ENCODE peak calls at places on chromosome 22, in ten cellular contexts. W is naive thymus-derived CD4-positive, alpha-beta T cell; G is H9; M is heart right ventricle; R is left ventricle myocardium inferior; Q is mesenchymal stem cell; N is GM23248; Z is psoas muscle; L is tibial artery; P is OCI-LY7. Y is an unnamed sample.

GRCh38 chr22:44363214-44363979 is 50.6 kb upstream of the SHISAL1 start:
- DNase-seq in Q (peak; percentile 93), L (peak; percentile 97), N (peak; percentile 98), M (peak; percentile 92), W (no peak), G (no peak), R (peak; percentile 92), Z (peak; percentile 91), P (no peak), Y (peak; percentile 52)

GRCh38 chr22:17818649-17819048 is 44.4 kb upstream of the BID start:
- DNase-seq in M (no peak), P (no peak), Z (no peak), Q (no peak), N (no peak), W (no peak), G (no peak), L (no peak), R (no peak), Y (no peak)

GRCh38 chr22:44574057-44574456 is 76.0 kb upstream of the RTL6 start:
- DNase-seq in Z (peak; percentile 54), L (peak; percentile 55), G (no peak), Q (no peak), M (no peak), W (no peak), R (no peak), P (no peak), N (peak; percentile 94), Y (no peak)

GRCh38 chr22:43425976-43426785 is 14.4 kb downstream of the MPPED1 start:
- DNase-seq in P (no peak), W (no peak), N (no peak), R (no peak), M (no peak), Z (peak; percentile 45), L (no peak), Q (no peak), G (no peak), Y (no peak)

GRCh38 chr22:28882545-28882877 is 861 bp upstream of the ZNRF3 start:
- DNase-seq in P (peak; percentile 43), Q (peak; percentile 44), Z (no peak), N (peak; percentile 63), W (no peak), L (no peak), G (no peak), M (peak; percentile 38), R (no peak), Y (no peak)

GRCh38 chr22:43173976-43174720 is 12.8 kb downstream of the TTLL12 start:
- DNase-seq in R (no peak), G (no peak), N (no peak), P (no peak), Z (no peak), M (no peak), Q (no peak), W (no peak), L (no peak), Y (no peak)

GRCh38 chr22:26589367-26589844 is 526 bp downstream of the TPST2 start:
- DNase-seq in R (peak; percentile 23), G (no peak), Z (peak; percentile 68), N (peak; percentile 61), W (peak; percentile 34), Q (peak; percentile 37), M (peak; percentile 24), P (peak; percentile 28), L (no peak), Y (no peak)

GRCh38 chr22:24503851-24504170 is 8.7 kb downstream of the UPB1 start:
- DNase-seq in P (no peak), G (no peak), M (no peak), Z (no peak), R (no peak), Q (no peak), L (no peak), N (no peak), W (no peak), Y (no peak)

GRCh38 chr22:38858492-38858891 is 13.5 kb downstream of the CBX6 start:
- DNase-seq in L (no peak), R (no peak), P (no peak), Z (peak; percentile 35), N (no peak), W (no peak), G (peak; percentile 27), M (no peak), Q (no peak), Y (no peak)
- H3K27ac ChIP-seq in L (no peak overlapping the region), R (no peak overlapping the region), P (no peak overlapping the region), Z (no peak overlapping the region), N (no peak overlapping the region), W (no peak overlapping the region), G (no peak overlapping the region), M (no peak overlapping the region), Q (no peak overlapping the region), Y (no peak overlapping the region)

GRCh38 chr22:50301581-50301991 is 5.9 kb downstream of the PLXNB2 start:
- DNase-seq in Z (no peak), W (no peak), G (no peak), R (no peak), P (no peak), Q (no peak), L (no peak), M (no peak), N (no peak), Y (no peak)

GRCh38 chr22:50298937-50299656 is 8.3 kb downstream of the PLXNB2 start:
- DNase-seq in N (peak; percentile 68), R (peak; percentile 51), L (no peak), M (peak; percentile 34), Q (peak; percentile 85), P (no peak), W (no peak), Z (no peak), G (no peak), Y (no peak)

GRCh38 chr22:50298266-50298637 is 9.2 kb downstream of the PLXNB2 start:
- DNase-seq in M (no peak), N (no peak), R (no peak), G (no peak), L (no peak), Q (no peak), W (no peak), Z (no peak), P (no peak), Y (no peak)

GRCh38 chr22:50300620-50301257 is 6.7 kb downstream of the PLXNB2 start:
- DNase-seq in L (no peak), W (no peak), N (no peak), G (no peak), M (no peak), Z (no peak), P (no peak), Q (no peak), R (no peak), Y (no peak)

GRCh38 chr22:50299724-50300619 is 7.5 kb downstream of the PLXNB2 start:
- DNase-seq in Z (no peak), P (no peak), Q (no peak), W (no peak), R (peak; percentile 49), L (no peak), G (peak; percentile 91), M (no peak), N (peak; percentile 43), Y (no peak)
- H3K4me1 ChIP-seq in Z (peaks cover 37% of the 10 kb centered on the region), P (peaks cover 76% of the 10 kb centered on the region), Q (peaks cover 89% of the 10 kb centered on the region), W (no peaks in the 10 kb centered on the region), R (peaks cover 99% of the 10 kb centered on the region), L (peaks cover 99% of the 10 kb centered on the region), G (no peaks in the 10 kb centered on the region), M (peaks cover 75% of the 10 kb centered on the region), N (peaks cover 36% of the 10 kb centered on the region), Y (peaks cover 18% of the 10 kb centered on the region)

GRCh38 chr22:48261048-48261621 is 1498.7 kb downstream of the TBC1D22A start:
- DNase-seq in Q (no peak), Z (no peak), N (no peak), M (no peak), L (no peak), W (no peak), R (no peak), G (no peak), P (no peak), Y (no peak)

GRCh38 chr22:48259991-48260670 is 1497.7 kb downstream of the TBC1D22A start:
- DNase-seq in L (no peak), N (no peak), G (no peak), Z (no peak), P (no peak), W (no peak), R (no peak), Q (no peak), M (no peak), Y (no peak)

GRCh38 chr22:48263431-48263765 is 1500.9 kb downstream of the TBC1D22A start:
- DNase-seq in G (no peak), Q (no peak), W (no peak), N (no peak), Z (no peak), P (no peak), L (no peak), R (no peak), M (no peak), Y (no peak)

GRCh38 chr22:48262596-48263430 is 1500.4 kb downstream of the TBC1D22A start:
- DNase-seq in W (no peak), R (no peak), L (peak; percentile 31), Z (no peak), N (no peak), M (no peak), Q (no peak), G (no peak), P (no peak), Y (no peak)

DNA sequence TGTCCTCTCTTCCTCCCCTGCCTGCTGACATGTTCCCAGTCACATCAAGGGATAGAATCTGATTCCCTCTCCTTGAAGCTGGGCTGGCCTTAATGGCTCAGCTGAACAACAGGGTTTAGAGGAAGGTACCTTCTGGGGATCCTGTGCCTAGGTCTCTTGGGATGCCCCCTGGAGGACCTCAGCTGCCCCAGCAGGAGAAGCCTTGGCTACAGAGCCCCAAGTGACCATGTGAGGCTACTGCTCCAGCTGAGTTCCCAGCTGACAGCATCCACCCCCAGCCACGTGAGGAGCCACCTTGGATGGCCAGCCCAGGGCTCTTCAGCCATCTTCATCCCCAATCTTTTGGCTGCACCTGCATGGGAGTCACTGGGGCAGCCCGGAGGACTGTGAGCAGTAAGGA is 1499.3 kb downstream of the TBC1D22A start:
- DNase-seq in P (no peak), Q (no peak), L (peak; percentile 37), Z (no peak), G (no peak), W (no peak), R (no peak), N (no peak), M (no peak), Y (no peak)
- H3K9me3 ChIP-seq in P (no peaks in the 10 kb centered on the region), Q (peaks cover 15% of the 10 kb centered on the region), L (no peaks in the 10 kb centered on the region), Z (no peaks in the 10 kb centered on the region), G (no peaks in the 10 kb centered on the region), W (no peaks in the 10 kb centered on the region), R (no peaks in the 10 kb centered on the region), N (no peaks in the 10 kb centered on the region), M (no peaks in the 10 kb centered on the region), Y (no peaks in the 10 kb centered on the region)

DNA sequence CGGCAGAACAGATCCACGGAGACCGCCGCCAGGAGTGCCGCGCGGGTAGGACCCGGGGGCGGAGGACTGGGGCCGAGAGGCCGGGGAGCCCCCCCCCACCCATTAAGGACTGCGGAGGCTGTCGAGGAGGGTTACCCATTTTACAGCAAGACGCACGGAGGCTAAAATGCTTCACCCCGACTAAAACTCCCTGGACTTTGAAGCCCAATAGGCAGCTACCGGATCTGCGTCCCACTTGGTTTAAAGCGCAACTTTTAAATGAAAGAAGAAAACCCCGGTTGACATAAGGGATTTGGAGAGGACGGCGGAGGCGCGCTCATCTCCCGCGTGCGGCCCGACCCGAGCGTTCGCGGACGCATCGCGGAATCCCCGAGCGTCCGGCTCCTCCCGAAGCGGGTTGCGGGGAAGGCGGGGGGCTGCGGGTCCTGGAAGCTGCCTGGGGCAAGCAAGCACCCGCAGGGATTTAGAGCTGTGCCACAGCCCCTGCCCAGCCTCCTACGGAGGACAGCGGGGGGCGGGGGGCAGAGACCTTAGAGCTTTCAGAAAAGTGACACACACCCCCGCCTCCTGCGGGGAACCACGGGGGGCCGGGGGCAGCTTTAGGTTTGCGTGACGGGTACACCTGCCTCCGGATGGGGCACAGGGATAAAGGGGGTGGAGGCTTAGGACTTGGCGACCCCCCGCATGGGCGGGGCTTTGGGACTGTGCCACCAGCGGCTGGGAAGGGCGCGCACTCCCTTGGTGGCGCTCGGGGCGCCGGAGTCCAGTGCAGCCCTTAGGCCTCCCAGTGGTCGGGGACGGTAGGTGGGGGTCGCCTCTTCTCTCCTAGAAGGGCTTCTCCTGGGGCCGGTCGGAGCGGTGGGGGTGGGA is 761 bp upstream of the CELSR1 start:
- DNase-seq in G (peak; percentile 61), M (no peak), N (peak; percentile 61), L (no peak), P (no peak), R (peak; percentile 18), W (no peak), Z (peak; percentile 48), Q (no peak), Y (no peak)
- H3K27ac ChIP-seq in G (no peak overlapping the region), M (no peak overlapping the region), N (no peak overlapping the region), L (no peak overlapping the region), P (no peak overlapping the region), R (no peak overlapping the region), W (no peak overlapping the region), Z (no peak overlapping the region), Q (no peak overlapping the region), Y (no peak overlapping the region)